ENCODE peak calls at places on chromosomes 6 and 20, in six cellular contexts. J is mesendoderm, M is neuronal stem cell, E is H9, O is IMR-90, Q is H1. D is an unnamed sample.

GRCh38 chr6:168035098-168035660 is 37.7 kb downstream of the KIF25 start:
- DNase-seq in J (peak), M (no peak), E (peak), O (peak), Q (peak), D (peak)

GRCh38 chr6:160254467-160255312 is 3.9 kb downstream of the SLC22A2 start:
- DNase-seq in J (peak), M (no peak), E (no peak), O (no peak), Q (no peak), D (no peak)

GRCh38 chr6:22017272-22017671 is 279.6 kb downstream of the PRL start:
- DNase-seq in J (no peak), M (no peak), E (no peak), O (peak), Q (no peak), D (no peak)

GRCh38 chr20:1722513-1723050 is 65.0 kb upstream of the SIRPG start:
- DNase-seq in J (no peak), M (no peak), E (no peak), O (no peak), Q (no peak), D (no peak)

GRCh38 chr6:143802833-143803565 is 40.1 kb upstream of the LTV1 start:
- DNase-seq in J (no peak), M (no peak), E (no peak), O (peak), Q (no peak), D (peak)

GRCh38 chr6:30726506-30727413 is 6.6 kb downstream of the TUBB start:
- DNase-seq in J (peak), M (no peak), E (no peak), O (peak), Q (no peak), D (peak)

GRCh38 chr20:35887393-35888064 is 66.8 kb downstream of the SCAND1 start:
- DNase-seq in J (no peak), M (no peak), E (no peak), O (no peak), Q (no peak), D (no peak)

GRCh38 chr6:105005446-105005845 is 48.5 kb downstream of the LIN28B start:
- DNase-seq in J (no peak), M (no peak), E (no peak), O (no peak), Q (no peak), D (no peak)

GRCh38 chr6:10759312-10759839 is 11.8 kb downstream of the TMEM14B start:
- DNase-seq in J (peak), M (peak), E (no peak), O (peak), Q (no peak), D (peak)

GRCh38 chr6:137927777-137928218 is 60.7 kb downstream of the TNFAIP3 start:
- DNase-seq in J (peak), M (no peak), E (no peak), O (peak), Q (no peak), D (peak)

GRCh38 chr6:13907614-13908215 is 17.0 kb upstream of the RNF182 start:
- DNase-seq in J (no peak), M (no peak), E (no peak), O (no peak), Q (no peak), D (no peak)

GRCh38 chr6:131831392-131831791 is 23.6 kb downstream of the ENPP1 start:
- DNase-seq in J (no peak), M (no peak), E (no peak), O (peak), Q (no peak), D (peak)

GRCh38 chr6:12715437-12715836 is 1.1 kb upstream of the PHACTR1 start:
- DNase-seq in J (no peak), M (no peak), E (no peak), O (no peak), Q (no peak), D (no peak)

GRCh38 chr6:109165392-109165964 is 70.2 kb downstream of the CEP57L1 start:
- DNase-seq in J (peak), M (no peak), E (no peak), O (peak), Q (no peak), D (peak)

GRCh38 chr6:52929321-52930164 is 20.0 kb upstream of the GSTA3 start:
- DNase-seq in J (no peak), M (no peak), E (no peak), O (peak), Q (no peak), D (peak)

GRCh38 chr6:132007474-132008190 is 56.5 kb upstream of the CCN2 start:
- DNase-seq in J (no peak), M (no peak), E (no peak), O (peak), Q (no peak), D (peak)

GRCh38 chr6:170143401-170144150 is 147.3 kb downstream of the DLL1 start:
- DNase-seq in J (no peak), M (no peak), E (no peak), O (no peak), Q (no peak), D (no peak)

GRCh38 chr6:161242779-161243693 is 30.8 kb downstream of the AGPAT4 start:
- DNase-seq in J (peak), M (peak), E (peak), O (peak), Q (peak), D (peak)

GRCh38 chr20:47453167-47453782 is 48.4 kb upstream of the NCOA3 start:
- DNase-seq in J (peak), M (no peak), E (no peak), O (peak), Q (no peak), D (peak)

GRCh38 chr20:43584448-43585138 is 6.1 kb upstream of the IFT52 start:
- DNase-seq in J (peak), M (no peak), E (no peak), O (peak), Q (no peak), D (peak)

GRCh38 chr6:34469499-34469898 is 3.6 kb downstream of the PACSIN1 start:
- DNase-seq in J (no peak), M (no peak), E (no peak), O (no peak), Q (no peak), D (no peak)

GRCh38 chr6:52499026-52499425 is 77.8 kb downstream of the TRAM2 start:
- DNase-seq in J (peak), M (no peak), E (no peak), O (peak), Q (no peak), D (peak)

GRCh38 chr20:37282558-37282957 is 6.9 kb upstream of the MANBAL start:
- DNase-seq in J (peak), M (no peak), E (no peak), O (peak), Q (no peak), D (peak)

GRCh38 chr6:135266675-135267074 is 85.6 kb downstream of the MYB start:
- DNase-seq in J (no peak), M (no peak), E (no peak), O (no peak), Q (no peak), D (no peak)

GRCh38 chr20:19113343-19113930 is 99.0 kb upstream of the SLC24A3 start:
- DNase-seq in J (no peak), M (no peak), E (no peak), O (no peak), Q (no peak), D (no peak)
- H3K23ac ChIP-seq in J (no peak), M (no peak), E (no peak), O (no peak), Q (no peak), D (no peak)

GRCh38 chr6:163469459-163469858 is 54.9 kb downstream of the QKI start:
- DNase-seq in J (no peak), M (no peak), E (no peak), O (no peak), Q (no peak), D (no peak)

GRCh38 chr6:163463180-163463579 is 48.7 kb downstream of the QKI start:
- DNase-seq in J (no peak), M (no peak), E (no peak), O (no peak), Q (no peak), D (no peak)

GRCh38 chr6:163470611-163471010 is 56.1 kb downstream of the QKI start:
- DNase-seq in J (no peak), M (no peak), E (no peak), O (no peak), Q (no peak), D (no peak)

GRCh38 chr6:163463795-163464194 is 49.3 kb downstream of the QKI start:
- DNase-seq in J (no peak), M (no peak), E (no peak), O (no peak), Q (no peak), D (no peak)

DNA sequence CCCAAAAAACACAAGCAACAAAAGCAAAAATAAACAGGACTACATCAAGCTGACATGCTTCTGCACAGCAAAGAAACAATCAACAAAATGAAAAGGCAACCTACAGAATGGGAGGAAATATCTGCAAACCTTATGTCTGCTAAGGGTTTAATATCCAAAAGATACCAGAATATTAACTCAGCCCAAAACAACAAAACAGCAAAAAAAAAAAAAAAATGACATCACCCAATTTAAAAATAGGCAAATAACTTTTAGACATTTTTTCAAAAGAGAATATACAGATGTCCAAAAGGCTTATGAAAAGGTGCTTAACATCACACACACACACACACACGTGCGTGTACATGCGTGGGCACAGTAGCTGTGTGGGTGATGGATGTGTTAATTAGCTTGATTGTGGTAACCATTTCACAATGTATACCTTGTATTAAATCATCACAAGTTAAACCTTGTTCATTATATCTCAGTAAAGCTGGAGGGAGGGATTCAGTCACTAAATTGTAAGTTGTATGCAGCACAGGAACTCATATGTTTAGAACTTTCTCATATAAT is 52.4 kb downstream of the QKI start:
- DNase-seq in J (no peak), M (no peak), E (no peak), O (no peak), Q (no peak), D (no peak)
- H2BK15ac ChIP-seq in J (no peak), M (no peak), E (no peak), O (no peak), Q (no peak), D (no peak)

GRCh38 chr20:62060631-62061541 is 4.8 kb downstream of the TAF4 start:
- DNase-seq in J (no peak), M (no peak), E (no peak), O (no peak), Q (no peak), D (no peak)
- H3K23ac ChIP-seq in J (no peak), M (peak), E (no peak), O (peak), Q (no peak), D (no peak)

GRCh38 chr6:5180636-5181035 is 80.1 kb downstream of the LYRM4 start:
- DNase-seq in J (no peak), M (no peak), E (no peak), O (no peak), Q (no peak), D (no peak)

GRCh38 chr6:5175635-5176034 is 85.1 kb downstream of the LYRM4 start:
- DNase-seq in J (no peak), M (no peak), E (no peak), O (no peak), Q (no peak), D (no peak)

GRCh38 chr6:5181494-5182287 is 79.1 kb downstream of the LYRM4 start:
- DNase-seq in J (no peak), M (no peak), E (no peak), O (no peak), Q (no peak), D (peak)

GRCh38 chr6:5175195-5175594 is 85.6 kb downstream of the LYRM4 start:
- DNase-seq in J (peak), M (no peak), E (peak), O (no peak), Q (peak), D (no peak)

GRCh38 chr6:5179917-5180316 is 80.8 kb downstream of the LYRM4 start:
- DNase-seq in J (no peak), M (no peak), E (no peak), O (peak), Q (no peak), D (peak)
- H2BK15ac ChIP-seq in J (no peak), M (no peak), E (no peak), O (no peak), Q (no peak), D (no peak)

GRCh38 chr6:156950084-156950483 is 172.9 kb downstream of the ARID1B start:
- DNase-seq in J (no peak), M (no peak), E (no peak), O (no peak), Q (no peak), D (no peak)
- H3K23ac ChIP-seq in J (no peak), M (no peak), E (no peak), O (peak), Q (no peak), D (no peak)

GRCh38 chr6:123085403-123085802 is 89.4 kb downstream of the CLVS2 start:
- DNase-seq in J (no peak), M (no peak), E (no peak), O (no peak), Q (no peak), D (no peak)
- H2BK15ac ChIP-seq in J (no peak), M (no peak), E (no peak), O (no peak), Q (no peak), D (no peak)

DNA sequence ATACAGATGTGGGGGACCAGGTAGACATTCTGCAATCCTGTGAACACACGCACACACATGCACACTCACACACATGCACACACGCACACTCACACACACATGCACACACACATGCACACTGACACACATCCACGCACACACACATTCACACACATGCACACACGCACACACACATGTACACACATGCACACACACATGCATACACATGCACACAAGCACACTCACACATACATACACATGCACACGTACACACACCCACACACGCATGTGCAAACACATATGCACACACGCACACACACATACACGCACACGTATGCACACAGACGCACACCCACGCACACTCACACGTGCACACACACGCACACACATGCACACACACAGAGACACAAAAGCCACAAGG is 14.3 kb upstream of the GGTLC1 start:
- DNase-seq in J (no peak), M (no peak), E (no peak), O (no peak), Q (no peak), D (no peak)
- H3K23ac ChIP-seq in J (no peak), M (peak), E (no peak), O (no peak), Q (no peak), D (no peak)

GRCh38 chr20:10721112-10721896 is 47.5 kb upstream of the JAG1 start:
- DNase-seq in J (no peak), M (no peak), E (no peak), O (peak), Q (no peak), D (no peak)
- H2BK15ac ChIP-seq in J (no peak), M (no peak), E (no peak), O (peak), Q (no peak), D (no peak)

DNA sequence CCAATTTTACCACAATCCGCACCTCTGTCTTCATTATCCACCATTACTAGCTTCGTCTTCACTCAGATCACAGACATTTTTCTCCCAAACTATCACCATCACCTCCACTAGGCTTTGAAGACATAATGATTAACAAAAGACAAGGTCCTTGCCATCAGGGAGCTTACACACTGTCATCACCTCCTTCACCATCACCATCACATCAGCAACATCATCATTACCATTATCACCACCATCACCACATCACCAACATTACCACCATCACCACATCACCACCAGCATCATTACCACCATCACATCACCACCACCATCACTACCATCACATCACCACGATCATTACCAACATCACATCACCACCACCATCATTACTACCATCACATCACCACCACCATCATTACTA is 4.4 kb upstream of the SLC22A7 start:
- DNase-seq in J (no peak), M (no peak), E (no peak), O (no peak), Q (no peak), D (no peak)
- H3K23ac ChIP-seq in J (no peak), M (no peak), E (no peak), O (no peak), Q (no peak), D (no peak)

D was measured in mesenchymal stem cell.